ENCODE peak calls at places on chromosomes 3 and 15, in four cellular contexts. W, U, C and X are unnamed samples.

GRCh38 chr15:29822100-29822684 is at the start of gene TJP1:
- DNase-seq in C (no peak), U (peak), W (no peak), X (peak)

GRCh38 chr3:111667621-111668239 is 72.6 kb upstream of the ZBED2 start:
- DNase-seq in C (no peak), W (peak), U (peak), X (no peak)

GRCh38 chr15:101028321-101028720 is 109.2 kb downstream of the LRRK1 start:
- DNase-seq in W (no peak), C (no peak), U (no peak), X (no peak)

GRCh38 chr3:86743233-86743632 is 247.7 kb downstream of the VGLL3 start:
- DNase-seq in U (no peak), C (no peak), W (no peak), X (no peak)

GRCh38 chr3:31968391-31968926 is 12.6 kb downstream of the OSBPL10 start:
- DNase-seq in U (peak), C (peak), W (no peak), X (no peak)

GRCh38 chr3:108914774-108915641 is 38.7 kb downstream of the GUCA1C start:
- DNase-seq in W (peak), U (peak), C (peak), X (peak)

GRCh38 chr3:64229903-64230302 is 4.6 kb upstream of the PRICKLE2 start:
- DNase-seq in W (no peak), U (no peak), C (no peak), X (no peak)

GRCh38 chr3:105571005-105571404 is 204.3 kb downstream of the ALCAM start:
- DNase-seq in C (no peak), U (no peak), W (no peak), X (no peak)

GRCh38 chr3:39144095-39144747 is 9.2 kb downstream of the CSRNP1 start:
- DNase-seq in W (no peak), C (no peak), U (no peak), X (peak)

GRCh38 chr3:56219894-56220805 is 248.1 kb downstream of the ERC2 start:
- DNase-seq in U (no peak), W (no peak), C (no peak), X (no peak)

GRCh38 chr15:101489633-101490407 is at the start of gene PCSK6:
- DNase-seq in C (no peak), U (peak), W (no peak), X (no peak)

GRCh38 chr15:66760968-66761722 is 59.1 kb downstream of the SMAD6 start:
- DNase-seq in C (no peak), W (no peak), U (no peak), X (no peak)